ENCODE peak calls at places on chromosomes 16 and 17, in five cellular contexts. M, V, F, E and Z are unnamed samples.

GRCh38 chr16:86662740-86663139 is 84.4 kb downstream of the FOXL1 start:
- DNase-seq in M (no peak), V (no peak), F (no peak), E (no peak), Z (no peak)

GRCh38 chr16:31072540-31073072 is 1.4 kb downstream of the ZNF668 start:
- DNase-seq in M (peak; percentile 34), V (peak; percentile 50), F (no peak), E (peak; percentile 27), Z (peak; percentile 69)

GRCh38 chr16:608019-608418 is 18.2 kb downstream of the RAB40C start:
- DNase-seq in M (no peak), V (no peak), F (no peak), E (no peak), Z (no peak)

GRCh38 chr17:74305865-74306654 is 20.0 kb upstream of the KIF19 start:
- DNase-seq in M (peak; percentile 28), V (no peak), F (no peak), E (no peak), Z (no peak)

GRCh38 chr17:7081341-7082062 is 1.5 kb upstream of the CLEC10A start:
- DNase-seq in M (no peak), V (no peak), F (no peak), E (no peak), Z (no peak)

GRCh38 chr16:65725156-65725845 is 603.4 kb upstream of the CDH11 start:
- DNase-seq in M (no peak), V (no peak), F (no peak), E (no peak), Z (peak; percentile 62)

GRCh38 chr17:16940116-16940881 is 31.6 kb downstream of the TNFRSF13B start:
- DNase-seq in M (no peak), V (no peak), F (peak; percentile 31), E (no peak), Z (no peak)

GRCh38 chr17:9273334-9274118 is 252.2 kb downstream of the NTN1 start:
- DNase-seq in M (no peak), V (no peak), F (no peak), E (no peak), Z (peak; percentile 52)

GRCh38 chr17:49996495-49997255 is 1.7 kb upstream of the DLX3 start:
- DNase-seq in M (peak; percentile 44), V (peak; percentile 83), F (no peak), E (no peak), Z (peak; percentile 12)

GRCh38 chr17:75077490-75078096 is 10.2 kb upstream of the SLC16A5 start:
- DNase-seq in M (no peak), V (no peak), F (no peak), E (no peak), Z (no peak)

GRCh38 chr16:58020628-58021521 is 4.7 kb upstream of the MMP15 start:
- DNase-seq in M (peak; percentile 48), V (peak; percentile 49), F (no peak), E (peak; percentile 50), Z (peak; percentile 43)

GRCh38 chr17:67126983-67127382 is 82.6 kb downstream of the CACNG1 start:
- DNase-seq in M (no peak), V (no peak), F (no peak), E (no peak), Z (no peak)

GRCh38 chr17:81094744-81095607 is 60.0 kb downstream of the BAIAP2 start:
- DNase-seq in M (peak; percentile 91), V (peak; percentile 77), F (peak; percentile 73), E (peak; percentile 90), Z (peak; percentile 100)

GRCh38 chr16:65278874-65279273 is 157.0 kb upstream of the CDH11 start:
- DNase-seq in M (no peak), V (no peak), F (no peak), E (no peak), Z (no peak)

GRCh38 chr17:83064732-83065659 is 14.4 kb upstream of the METRNL start:
- DNase-seq in M (no peak), V (peak; percentile 26), F (no peak), E (no peak), Z (no peak)

GRCh38 chr17:75105269-75106080 is 4.3 kb upstream of the ARMC7 start:
- DNase-seq in M (peak; percentile 84), V (peak; percentile 69), F (no peak), E (peak; percentile 55), Z (peak; percentile 40)

GRCh38 chr16:57633383-57634064 is 5.1 kb downstream of the ADGRG1 start:
- DNase-seq in M (no peak), V (no peak), F (no peak), E (no peak), Z (no peak)

GRCh38 chr16:67155305-67156145 is 4.2 kb downstream of the TRADD start:
- DNase-seq in M (peak; percentile 72), V (peak; percentile 81), F (no peak), E (peak; percentile 57), Z (peak; percentile 71)

GRCh38 chr17:59829217-59830006 is 63.3 kb downstream of the TUBD1 start:
- DNase-seq in M (peak; percentile 100), V (peak; percentile 52), F (no peak), E (peak; percentile 97), Z (peak; percentile 98)

GRCh38 chr17:48529191-48529979 is 1.4 kb downstream of the HOXB1 start:
- DNase-seq in M (no peak), V (no peak), F (no peak), E (no peak), Z (no peak)

GRCh38 chr17:74453665-74454196 is 12.7 kb upstream of the CD300A start:
- DNase-seq in M (peak; percentile 77), V (peak; percentile 99), F (no peak), E (no peak), Z (no peak)

GRCh38 chr16:81693467-81694303 is 85.4 kb upstream of the PLCG2 start:
- DNase-seq in M (no peak), V (no peak), F (no peak), E (no peak), Z (peak; percentile 86)

GRCh38 chr17:72222571-72222970 is 101.8 kb downstream of the SOX9 start:
- DNase-seq in M (no peak), V (no peak), F (no peak), E (no peak), Z (no peak)

GRCh38 chr17:63705657-63706056 is 5.7 kb upstream of the LIMD2 start:
- DNase-seq in M (no peak), V (no peak), F (no peak), E (no peak), Z (no peak)

GRCh38 chr16:72108353-72109102 is 14.9 kb downstream of the DHX38 start:
- DNase-seq in M (no peak), V (no peak), F (no peak), E (no peak), Z (no peak)

GRCh38 chr16:84774810-84775209 is 45.0 kb upstream of the CRISPLD2 start:
- DNase-seq in M (no peak), V (no peak), F (no peak), E (no peak), Z (peak; percentile 98)

GRCh38 chr17:66268247-66268927 is 34.0 kb upstream of the PRKCA start:
- DNase-seq in M (no peak), V (no peak), F (no peak), E (no peak), Z (peak; percentile 89)

GRCh38 chr17:82230627-82231311 is 1.9 kb downstream of the SLC16A3 start:
- DNase-seq in M (peak; percentile 92), V (peak; percentile 93), F (no peak), E (peak; percentile 87), Z (peak; percentile 81)

GRCh38 chr16:75074920-75075687 is 41.5 kb downstream of the LDHD start:
- DNase-seq in M (no peak), V (peak; percentile 63), F (no peak), E (no peak), Z (no peak)

GRCh38 chr17:76032073-76032779 is 5.1 kb upstream of the EVPL start:
- DNase-seq in M (no peak), V (no peak), F (no peak), E (peak; percentile 49), Z (no peak)

DNA sequence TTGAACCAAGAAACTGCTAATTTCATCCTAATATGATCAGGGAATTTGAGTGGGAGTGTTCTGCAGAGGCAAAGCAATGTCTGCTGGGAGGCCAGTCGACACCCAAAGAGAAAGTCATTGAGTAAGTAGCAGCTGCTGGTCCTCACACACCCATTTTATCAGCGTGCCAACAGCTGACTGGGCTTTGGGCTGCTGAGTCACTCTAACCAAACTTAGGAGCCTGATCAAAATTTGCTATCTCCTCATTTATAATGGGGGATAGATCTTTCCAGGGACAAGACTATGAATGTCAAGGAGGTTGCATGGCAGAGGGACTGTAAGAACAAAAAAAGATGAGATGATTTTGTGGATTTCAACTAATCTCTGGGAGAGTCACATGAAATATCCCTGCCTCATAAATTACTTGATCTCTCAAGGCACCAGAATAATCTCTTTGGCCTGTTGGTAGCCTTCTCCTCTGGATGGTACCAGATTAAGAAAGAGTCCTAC is 32.9 kb downstream of the CPSF4L start:
- DNase-seq in M (peak; percentile 70), V (peak; percentile 54), F (no peak), E (peak; percentile 63), Z (peak; percentile 90)
- TF ChIP-seq MAFK in M (peak; percentile 89), V (peak; percentile 88), F (peak; percentile 67), E (peak; percentile 71), Z (peak; percentile 60)

GRCh38 chr17:41535764-41536481 is 7.8 kb upstream of the KRT19 start:
- DNase-seq in M (no peak), V (no peak), F (no peak), E (no peak), Z (no peak)
- TF ChIP-seq MAFK in M (no peak), V (no peak), F (no peak), E (no peak), Z (no peak)

GRCh38 chr17:77256710-77257109 is 115.9 kb downstream of the SEC14L1 start:
- DNase-seq in M (no peak), V (peak; percentile 43), F (no peak), E (no peak), Z (no peak)

GRCh38 chr17:77253611-77254051 is 112.9 kb downstream of the SEC14L1 start:
- DNase-seq in M (no peak), V (no peak), F (no peak), E (no peak), Z (peak; percentile 81)

GRCh38 chr17:77254961-77255741 is 114.4 kb downstream of the SEC14L1 start:
- DNase-seq in M (peak; percentile 87), V (peak; percentile 42), F (no peak), E (peak; percentile 73), Z (peak; percentile 86)

GRCh38 chr17:77251622-77252021 is 110.9 kb downstream of the SEC14L1 start:
- DNase-seq in M (no peak), V (no peak), F (no peak), E (no peak), Z (no peak)

DNA sequence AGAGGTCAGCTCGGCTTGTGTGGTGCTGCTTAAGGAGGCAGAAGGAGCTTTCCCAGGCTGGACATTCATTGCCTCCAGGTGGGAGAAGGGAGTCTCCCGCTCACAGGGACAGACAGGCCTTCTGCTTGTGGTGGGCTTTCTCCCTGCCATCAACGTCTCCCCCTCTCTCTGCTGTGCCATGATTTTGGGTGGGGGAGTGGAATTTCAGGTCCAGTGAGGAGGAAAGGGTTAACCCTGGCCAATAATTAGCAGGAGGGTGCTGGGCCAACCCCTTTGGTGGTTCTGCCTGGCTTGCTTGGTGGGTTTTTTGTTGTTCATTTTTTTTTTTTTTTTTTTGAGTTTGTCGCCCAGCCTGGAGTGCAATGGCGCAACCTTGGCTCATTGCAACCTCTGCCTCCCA is 112.0 kb downstream of the SEC14L1 start:
- DNase-seq in M (no peak), V (no peak), F (no peak), E (no peak), Z (no peak)
- TF ChIP-seq MAFK in M (no peak), V (no peak), F (no peak), E (no peak), Z (no peak)

DNA sequence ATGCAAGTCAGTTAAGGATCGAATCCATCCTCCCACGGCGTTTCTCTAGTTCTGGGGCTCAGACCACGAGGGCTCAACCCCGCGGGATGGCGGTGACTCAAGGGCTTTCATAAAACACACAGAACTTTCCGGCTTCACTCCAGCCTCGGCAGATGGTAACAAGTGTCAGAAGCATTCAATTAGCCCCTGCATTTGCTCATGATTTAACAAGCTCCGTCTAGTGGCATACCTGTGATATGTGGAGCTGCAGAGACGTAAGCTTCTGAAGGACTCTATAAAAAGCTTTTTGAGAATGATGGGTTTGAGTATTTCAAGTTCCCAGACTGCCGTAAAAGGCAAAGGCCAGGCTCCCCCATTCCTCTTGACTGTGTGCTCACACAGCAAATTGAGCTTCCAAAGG is 91.3 kb upstream of the SEC14L1 start:
- DNase-seq in M (no peak), V (no peak), F (no peak), E (no peak), Z (no peak)
- TF ChIP-seq MAFK in M (no peak), V (no peak), F (no peak), E (no peak), Z (no peak)